ENCODE peak calls at places on chromosomes 4 and X, in nine cellular contexts. A is IMR-90, H is A549, O is esophagus squamous epithelium, M is prostate gland, J is Peyer's patch, X is K562, N is gastrocnemius medialis, G is suprapubic skin. L is an unnamed sample.

GRCh38 chr4:55549888-55550287 is 3.2 kb upstream of the CLOCK start:
- DNase-seq in O (no peak), N (no peak), A (peak), J (no peak), H (no peak), G (no peak), X (no peak), M (no peak), L (no peak)

GRCh38 chrX:17689971-17690409 is 47.3 kb upstream of the SCML1 start:
- DNase-seq in A (peak), N (no peak), J (peak), G (no peak), M (peak), O (no peak), X (peak), H (peak), L (peak)

GRCh38 chr4:138330531-138330930 is 88.4 kb upstream of the SLC7A11 start:
- DNase-seq in X (no peak), J (no peak), N (no peak), G (no peak), H (no peak), O (no peak), A (peak), M (peak), L (no peak)

GRCh38 chr4:25654031-25654970 is 1.4 kb upstream of the SLC34A2 start:
- DNase-seq in H (no peak), A (no peak), X (no peak), O (no peak), N (no peak), M (no peak), G (no peak), J (peak), L (no peak)

GRCh38 chr4:151489462-151490203 is 80.7 kb downstream of the FHIP1A start:
- DNase-seq in N (no peak), O (no peak), A (no peak), X (no peak), H (no peak), J (no peak), G (no peak), M (no peak), L (no peak)

GRCh38 chr4:156019238-156019637 is 65.6 kb upstream of the CTSO start:
- DNase-seq in A (no peak), H (no peak), M (no peak), J (no peak), O (no peak), G (no peak), X (no peak), N (no peak), L (no peak)

GRCh38 chr4:134327274-134328122 is 125.9 kb upstream of the PABPC4L start:
- DNase-seq in G (no peak), A (no peak), O (no peak), J (no peak), H (no peak), M (no peak), N (no peak), X (peak), L (no peak)

GRCh38 chrX:106606583-106606982 is 5.2 kb upstream of the RADX start:
- DNase-seq in G (no peak), H (no peak), M (no peak), J (no peak), A (no peak), X (no peak), O (no peak), N (no peak), L (no peak)

GRCh38 chrX:71070531-71070930 is 2.4 kb upstream of the SNX12 start:
- DNase-seq in O (no peak), J (no peak), N (no peak), M (no peak), X (no peak), G (no peak), A (no peak), H (no peak), L (no peak)

GRCh38 chrX:112968351-112969133 is 127.9 kb upstream of the AMOT start:
- DNase-seq in A (no peak), M (no peak), O (no peak), H (no peak), J (no peak), N (no peak), G (no peak), X (no peak), L (no peak)

GRCh38 chr4:139568206-139568969 is 12.4 kb upstream of the SETD7 start:
- DNase-seq in M (peak), G (no peak), N (no peak), O (no peak), H (no peak), A (no peak), J (peak), X (no peak), L (no peak)

GRCh38 chr4:116055857-116056827 is 942.7 kb upstream of the NDST4 start:
- DNase-seq in G (no peak), J (no peak), M (no peak), N (no peak), A (no peak), O (no peak), H (no peak), X (no peak), L (no peak)

GRCh38 chrX:39140581-39140980 is 339.3 kb downstream of the MID1IP1 start:
- DNase-seq in N (peak), X (no peak), A (no peak), O (no peak), H (no peak), J (no peak), G (no peak), M (no peak), L (no peak)

GRCh38 chr4:121239951-121240350 is 75.8 kb upstream of the TNIP3 start:
- DNase-seq in M (no peak), H (no peak), J (no peak), N (no peak), X (no peak), G (no peak), O (no peak), A (no peak), L (no peak)
- H3K4me3 ChIP-seq in M (no peak), H (no peak), J (no peak), N (no peak), X (no peak), G (no peak), O (no peak), A (no peak), L (no peak)

GRCh38 chr4:184386271-184386781 is 88.0 kb downstream of the IRF2 start:
- DNase-seq in G (no peak), X (peak), N (peak), O (no peak), A (no peak), H (no peak), J (peak), M (no peak), L (no peak)
- TF ChIP-seq POLR2A in G (no peak), X (no peak), N (no peak), O (no peak), A (no peak), H (no peak), J (no peak), M (no peak), L (no peak)

GRCh38 chrX:28586291-28586690 is 955 bp upstream of the IL1RAPL1 start:
- DNase-seq in H (no peak), J (no peak), A (peak), X (no peak), O (no peak), M (no peak), N (no peak), G (no peak), L (no peak)

GRCh38 chrX:28586891-28587635 is at the start of gene IL1RAPL1:
- DNase-seq in J (no peak), H (peak), A (peak), X (no peak), N (no peak), O (no peak), M (peak), G (no peak), L (no peak)

GRCh38 chrX:28591542-28591941 is 4.3 kb downstream of the IL1RAPL1 start:
- DNase-seq in G (no peak), H (no peak), M (no peak), O (no peak), J (no peak), X (no peak), N (no peak), A (no peak), L (no peak)

GRCh38 chrX:28589048-28589447 is 1.8 kb downstream of the IL1RAPL1 start:
- DNase-seq in N (no peak), A (no peak), O (no peak), J (no peak), M (no peak), X (no peak), H (no peak), G (no peak), L (no peak)

GRCh38 chrX:28590394-28590793 is 3.1 kb downstream of the IL1RAPL1 start:
- DNase-seq in G (no peak), X (no peak), A (peak), N (no peak), H (no peak), O (no peak), M (no peak), J (no peak), L (no peak)
- TF ChIP-seq CTCF in G (no peak), X (no peak), A (no peak), N (no peak), H (no peak), O (no peak), M (no peak), J (no peak), L (no peak)

GRCh38 chr4:105466580-105466979 is 7.3 kb downstream of the PPA2 start:
- DNase-seq in J (no peak), A (no peak), O (no peak), M (no peak), G (no peak), N (no peak), H (no peak), X (no peak), L (no peak)

GRCh38 chr4:105473340-105474109 is at the start of gene PPA2:
- DNase-seq in G (peak), J (peak), N (peak), O (peak), A (peak), X (peak), H (peak), M (peak), L (peak)

GRCh38 chr4:105472871-105473339 is 957 bp downstream of the PPA2 start:
- DNase-seq in M (no peak), X (no peak), G (no peak), J (no peak), N (no peak), O (no peak), H (no peak), A (no peak), L (peak)

GRCh38 chr4:105474110-105474518 is 252 bp upstream of the PPA2 start:
- DNase-seq in A (peak), J (no peak), X (no peak), O (no peak), G (peak), N (no peak), H (peak), M (no peak), L (peak)

DNA sequence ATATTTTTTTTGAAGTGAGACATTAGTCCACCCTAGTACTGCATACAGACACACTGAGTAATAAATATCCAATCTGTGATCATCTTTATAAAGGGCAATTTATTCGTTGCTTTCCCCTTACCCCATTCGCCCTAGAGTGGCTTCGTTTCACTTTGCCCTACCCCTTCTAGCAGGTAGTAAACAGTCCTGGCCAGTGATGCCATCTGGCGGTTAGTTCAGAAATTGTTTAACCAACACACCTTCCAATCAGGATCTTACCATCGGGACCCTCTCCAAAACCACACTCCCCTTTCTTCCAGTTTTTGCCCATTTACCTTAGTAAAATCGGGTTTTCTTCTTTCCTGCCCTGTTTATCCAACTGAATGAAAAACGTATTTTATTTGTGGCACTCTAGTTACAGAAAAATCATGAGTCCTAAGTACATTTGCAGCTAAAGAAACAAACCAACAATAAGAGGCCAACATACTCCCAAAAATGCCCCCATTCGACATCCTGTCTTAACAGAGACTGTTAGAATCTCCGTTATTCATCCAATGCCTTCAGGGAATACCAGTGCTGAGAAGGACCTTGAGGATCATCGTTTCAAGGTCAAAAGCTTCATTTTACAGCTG is 2.2 kb downstream of the PPA2 start:
- DNase-seq in H (peak), X (peak), A (peak), J (peak), M (peak), G (peak), O (peak), N (peak), L (peak)
- H3K4me3 ChIP-seq in H (peak), X (peak), A (no peak), J (no peak), M (peak), G (peak), O (peak), N (peak), L (no peak)

GRCh38 chrX:65196758-65197371 is 220.6 kb upstream of the ZC4H2 start:
- DNase-seq in O (no peak), H (peak), G (no peak), X (no peak), M (peak), J (peak), N (no peak), A (no peak), L (no peak)
- TF ChIP-seq POLR2A in O (no peak), H (no peak), G (no peak), X (no peak), M (no peak), J (no peak), N (no peak), A (no peak), L (no peak)

GRCh38 chrX:48578661-48579128 is 4.4 kb downstream of the RBM3 start:
- DNase-seq in G (no peak), O (no peak), A (no peak), N (no peak), M (no peak), H (no peak), J (no peak), X (no peak), L (no peak)

GRCh38 chrX:48573690-48574269 is 504 bp upstream of the RBM3 start:
- DNase-seq in J (peak), X (peak), N (peak), G (no peak), A (no peak), O (no peak), M (no peak), H (peak), L (no peak)

GRCh38 chrX:48575642-48576041 is 1.4 kb downstream of the RBM3 start:
- DNase-seq in A (no peak), N (no peak), O (no peak), G (no peak), J (no peak), X (peak), M (no peak), H (no peak), L (no peak)

GRCh38 chrX:48576108-48576507 is 1.8 kb downstream of the RBM3 start:
- DNase-seq in N (no peak), H (no peak), X (peak), M (no peak), G (no peak), O (no peak), A (no peak), J (no peak), L (no peak)

GRCh38 chrX:48574270-48575266 is at the start of gene RBM3:
- DNase-seq in N (peak), X (peak), M (peak), A (peak), O (peak), G (peak), J (peak), H (peak), L (peak)
- TF ChIP-seq CTCF in N (peak), X (peak), M (peak), A (peak), O (peak), G (no peak), J (peak), H (peak), L (peak)

DNA sequence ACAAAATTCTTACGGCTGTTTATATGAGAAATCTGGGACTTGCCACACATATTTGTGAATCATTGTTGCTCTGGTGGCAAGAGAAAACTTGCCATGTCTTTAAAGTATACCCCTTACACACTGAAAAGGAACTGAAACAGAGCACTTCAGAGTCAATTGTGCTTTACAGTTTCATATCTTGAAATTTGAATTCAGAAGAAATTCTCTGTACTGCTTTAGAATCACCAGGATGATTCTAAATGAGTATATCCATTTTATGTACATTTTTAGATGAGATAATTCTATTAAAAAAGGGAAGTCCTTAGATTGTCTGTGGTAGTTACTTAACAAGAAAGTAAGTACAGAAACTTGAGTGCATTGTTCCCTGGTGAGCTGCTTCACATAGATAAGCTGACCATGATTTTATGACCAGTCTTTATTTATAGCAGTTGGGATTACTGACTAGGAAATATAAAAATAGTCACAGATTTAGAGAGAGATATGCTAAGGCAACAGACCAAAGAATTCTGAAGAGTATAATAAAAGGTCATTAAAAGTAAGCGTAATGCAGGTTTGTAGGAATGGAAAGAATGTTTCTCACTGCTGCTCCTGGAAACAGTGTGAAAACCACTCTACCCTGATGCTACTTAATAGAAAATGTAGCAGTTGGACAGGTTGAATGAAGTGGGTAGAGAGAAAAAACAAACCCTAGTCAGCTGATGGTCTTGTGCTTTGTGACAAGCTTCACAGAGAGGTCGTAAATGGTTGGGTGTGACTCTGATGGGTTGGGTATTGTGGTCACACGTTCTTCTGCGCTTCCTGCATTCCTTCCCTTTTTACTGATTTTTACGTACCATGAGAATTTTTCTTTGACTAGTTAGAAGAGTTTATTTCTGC is 41.0 kb downstream of the FNIP2 start:
- DNase-seq in H (no peak), N (peak), X (no peak), O (no peak), J (no peak), A (peak), G (no peak), M (peak), L (no peak)
- H3K4me3 ChIP-seq in H (no peak), N (peak), X (no peak), O (peak), J (no peak), A (peak), G (no peak), M (no peak), L (no peak)

DNA sequence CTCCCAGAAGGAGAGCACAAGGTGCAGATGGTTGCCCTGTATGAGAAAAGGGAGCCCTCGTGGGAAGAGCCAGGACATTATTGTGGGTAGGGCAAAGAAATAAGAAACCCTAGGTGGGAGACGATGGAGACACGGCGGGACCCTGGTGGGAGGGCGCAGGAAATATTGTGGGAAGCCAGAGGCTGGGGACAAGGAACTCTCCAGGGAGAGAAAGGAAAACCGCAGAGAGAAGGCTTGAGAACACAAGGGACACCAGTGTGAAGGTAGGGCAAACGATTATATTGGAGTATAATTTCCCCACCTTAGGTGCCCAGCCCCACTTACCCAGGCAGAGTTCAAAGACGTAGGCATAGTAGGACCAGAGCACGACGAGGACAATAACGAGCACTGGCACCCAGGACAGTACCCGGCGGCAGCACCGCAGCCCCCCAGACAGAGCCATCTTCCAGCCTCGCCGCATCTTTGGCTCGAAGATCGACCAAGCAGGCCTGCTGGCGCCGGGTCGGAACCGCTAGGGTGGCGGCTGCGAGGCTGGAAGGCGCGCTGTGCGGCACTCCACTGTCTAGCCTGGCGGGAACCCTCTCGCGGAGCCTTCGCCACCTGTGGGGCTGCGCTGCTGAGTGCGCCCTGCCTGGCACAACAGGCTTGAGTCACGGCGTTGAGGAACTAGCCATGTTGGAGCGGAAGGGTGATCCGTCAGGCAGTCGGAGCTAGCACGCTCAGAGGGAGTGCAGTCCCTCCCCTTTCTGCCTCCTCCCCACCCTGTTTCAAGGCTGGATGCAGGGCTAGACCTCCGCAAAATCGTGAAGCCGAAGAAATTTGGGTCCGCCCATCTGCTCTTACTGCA is at the start of gene ZDHHC15:
- DNase-seq in G (peak), A (no peak), O (no peak), J (peak), M (peak), N (peak), X (no peak), H (no peak), L (no peak)
- TF ChIP-seq POLR2A in G (no peak), A (no peak), O (no peak), J (no peak), M (no peak), N (no peak), X (no peak), H (no peak), L (no peak)

DNA sequence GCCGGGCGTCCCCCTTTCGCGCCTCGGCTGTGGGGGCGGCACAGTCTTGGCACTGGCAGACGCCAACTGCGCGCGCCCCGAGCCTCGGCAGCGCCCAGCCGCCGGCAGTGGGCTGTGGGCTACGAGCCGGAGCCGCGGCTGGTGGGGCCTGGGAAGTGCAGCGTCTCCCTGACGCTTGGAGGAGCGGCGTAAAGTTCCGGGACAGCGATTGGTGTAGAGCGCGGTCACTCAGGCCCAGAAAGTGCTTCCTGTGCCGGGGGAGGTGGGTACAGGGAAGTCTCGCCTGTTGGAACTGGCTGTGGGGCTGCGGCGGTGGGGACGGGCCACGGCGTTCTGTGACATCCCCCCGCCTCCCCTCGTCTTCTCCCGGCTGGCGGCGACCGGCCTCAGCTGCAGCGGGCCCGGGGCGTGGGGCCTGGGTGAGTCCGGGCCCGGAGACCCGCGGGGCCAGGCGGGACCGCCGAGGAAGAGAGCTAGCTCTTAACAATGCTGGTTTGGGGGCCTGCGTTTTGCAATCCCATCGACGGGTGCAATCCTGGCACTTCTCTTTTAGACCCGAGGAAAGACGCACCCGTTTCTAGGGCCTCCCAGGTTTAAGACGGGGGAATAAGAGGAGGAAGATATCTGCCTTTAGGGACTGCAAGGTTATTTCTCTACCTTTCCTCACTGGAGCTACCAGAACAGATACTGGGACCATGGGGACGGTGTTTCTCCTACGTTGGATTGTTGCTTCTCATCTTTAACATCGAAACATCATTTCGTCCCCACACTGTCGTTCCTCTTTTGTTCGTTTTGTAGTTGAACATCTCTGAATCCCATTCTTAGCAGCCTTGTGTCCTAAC is at the start of the genes RWDD4 and TRAPPC11:
- DNase-seq in J (peak), O (peak), N (peak), X (peak), M (peak), A (peak), H (peak), G (peak), L (peak)
- TF ChIP-seq CTCF in J (peak), O (peak), N (peak), X (no peak), M (no peak), A (peak), H (no peak), G (peak), L (peak)